ENCODE peak calls at places on chromosomes 16 and 17, in five cellular contexts. H, F, D, M and Y are unnamed samples.

GRCh38 chr16:672371-672770 is 3.1 kb upstream of the RHBDL1 start:
- DNase-seq in H (no peak), F (no peak), D (no peak), M (no peak), Y (no peak)

GRCh38 chr17:56213031-56213430 is 59.8 kb downstream of the ANKFN1 start:
- DNase-seq in H (peak; percentile 10), F (no peak), D (no peak), M (peak; percentile 64), Y (no peak)

GRCh38 chr16:2257726-2258125 is 6.3 kb upstream of the ECI1 start:
- DNase-seq in H (no peak), F (no peak), D (no peak), M (no peak), Y (no peak)

GRCh38 chr16:82874672-82875071 is 247.9 kb downstream of the CDH13 start:
- DNase-seq in H (no peak), F (no peak), D (no peak), M (no peak), Y (no peak)

GRCh38 chr16:83393196-83393981 is 414.4 kb upstream of the HSBP1 start:
- DNase-seq in H (peak; percentile 33), F (no peak), D (no peak), M (peak; percentile 60), Y (no peak)

GRCh38 chr17:45006927-45007461 is 38.9 kb upstream of the C1QL1 start:
- DNase-seq in H (no peak), F (no peak), D (no peak), M (no peak), Y (no peak)

GRCh38 chr17:44211281-44212265 is 7.9 kb downstream of the UBTF start:
- DNase-seq in H (no peak), F (no peak), D (no peak), M (no peak), Y (no peak)

GRCh38 chr16:53515259-53515658 is 12.2 kb upstream of the AKTIP start:
- DNase-seq in H (peak; percentile 24), F (no peak), D (no peak), M (peak; percentile 52), Y (no peak)

GRCh38 chr17:77299256-77300015 is 158.7 kb downstream of the SEC14L1 start:
- DNase-seq in H (no peak), F (no peak), D (no peak), M (no peak), Y (no peak)
- H3K36me3 ChIP-seq in H (peaks cover 5% of the 10 kb centered on the region), F (no peaks in the 10 kb centered on the region), D (no peaks in the 10 kb centered on the region), M (no peaks in the 10 kb centered on the region), Y (peaks cover 93% of the 10 kb centered on the region)

DNA sequence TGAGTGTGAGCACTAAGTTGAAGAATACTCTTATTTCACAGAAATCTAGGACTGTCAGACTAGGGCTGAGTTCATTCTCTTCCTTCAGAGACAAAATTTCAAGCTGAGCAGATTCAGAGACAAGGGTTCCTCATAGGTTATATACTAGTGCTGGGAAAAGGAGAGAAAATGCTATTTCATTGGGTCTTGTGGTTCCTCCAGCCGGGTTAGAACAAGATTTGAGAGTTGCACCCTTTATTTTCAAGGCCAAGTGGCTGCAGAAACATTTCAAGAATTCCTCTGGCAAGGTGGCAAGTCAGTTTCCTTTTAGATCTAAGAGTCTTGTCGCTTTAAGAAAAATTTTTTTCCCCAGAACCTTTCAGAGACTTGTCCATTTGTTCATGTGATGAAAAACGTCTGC is 6.8 kb downstream of the THUMPD1 start:
- DNase-seq in H (no peak), F (no peak), D (no peak), M (no peak), Y (no peak)
- H3K36me3 ChIP-seq in H (peaks cover 21% of the 10 kb centered on the region), F (peaks cover 15% of the 10 kb centered on the region), D (no peaks in the 10 kb centered on the region), M (peaks cover 6% of the 10 kb centered on the region), Y (peaks cover 61% of the 10 kb centered on the region)

GRCh38 chr17:79989106-79989835 is 46.4 kb downstream of the TBC1D16 start:
- DNase-seq in H (no peak), F (peak; percentile 40), D (no peak), M (no peak), Y (no peak)

GRCh38 chr17:79990704-79991103 is 45.0 kb downstream of the TBC1D16 start:
- DNase-seq in H (no peak), F (peak; percentile 20), D (no peak), M (no peak), Y (no peak)

GRCh38 chr17:79988163-79988971 is 47.3 kb downstream of the TBC1D16 start:
- DNase-seq in H (peak; percentile 89), F (peak; percentile 65), D (peak; percentile 73), M (peak; percentile 81), Y (peak; percentile 50)

GRCh38 chr17:79991140-79991923 is 44.3 kb downstream of the TBC1D16 start:
- DNase-seq in H (peak; percentile 74), F (peak; percentile 86), D (peak; percentile 95), M (peak; percentile 68), Y (peak; percentile 86)

GRCh38 chr17:79990051-79990592 is 45.5 kb downstream of the TBC1D16 start:
- DNase-seq in H (no peak), F (peak; percentile 44), D (peak; percentile 56), M (no peak), Y (no peak)
- H3K36me3 ChIP-seq in H (no peaks in the 10 kb centered on the region), F (no peaks in the 10 kb centered on the region), D (no peaks in the 10 kb centered on the region), M (no peaks in the 10 kb centered on the region), Y (no peaks in the 10 kb centered on the region)

DNA sequence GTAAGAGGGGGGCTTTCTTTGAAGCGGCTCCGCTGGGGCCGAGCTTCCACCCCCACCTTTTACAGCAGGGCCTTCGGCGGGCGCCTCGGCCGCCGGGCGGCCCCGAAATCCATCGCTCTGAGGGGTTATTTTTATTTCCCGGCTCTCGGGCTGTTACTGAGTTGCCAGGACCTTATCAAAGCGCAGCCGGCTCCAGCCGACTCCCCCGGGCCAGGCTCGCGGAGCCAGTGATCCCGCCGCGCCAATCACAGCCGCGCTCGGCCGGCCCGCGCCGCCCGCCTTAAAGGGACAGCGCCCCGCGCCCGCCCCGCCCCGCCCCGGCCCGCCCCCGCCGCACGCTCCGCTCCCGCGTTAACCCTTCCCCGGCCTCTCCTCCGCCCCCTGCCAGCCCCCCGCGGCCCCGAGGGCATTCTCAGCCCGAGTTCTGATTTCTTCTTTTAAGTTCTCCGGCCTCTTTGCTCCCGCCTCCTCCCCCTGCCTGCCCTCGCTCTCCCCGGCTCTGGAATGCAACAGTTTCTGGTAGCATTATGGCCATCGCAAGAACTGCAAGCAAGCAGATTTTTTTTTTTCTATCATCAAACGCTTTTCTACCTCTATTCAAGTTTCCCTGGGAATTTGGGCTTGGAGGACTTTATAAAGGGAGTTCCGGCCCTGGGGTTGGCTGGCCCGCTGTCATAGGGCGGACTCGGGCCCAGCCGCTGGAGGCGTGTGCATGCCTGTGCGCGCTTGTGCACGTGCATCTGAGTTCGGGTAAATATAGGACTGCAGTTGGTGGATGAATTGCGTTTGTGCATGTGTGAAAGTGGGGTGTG is at the start of gene AXIN2:
- DNase-seq in H (peak; percentile 85), F (peak; percentile 94), D (peak; percentile 97), M (peak; percentile 91), Y (peak; percentile 85)
- H3K36me3 ChIP-seq in H (peaks cover 10% of the 10 kb centered on the region), F (no peaks in the 10 kb centered on the region), D (no peaks in the 10 kb centered on the region), M (no peaks in the 10 kb centered on the region), Y (no peaks in the 10 kb centered on the region)

DNA sequence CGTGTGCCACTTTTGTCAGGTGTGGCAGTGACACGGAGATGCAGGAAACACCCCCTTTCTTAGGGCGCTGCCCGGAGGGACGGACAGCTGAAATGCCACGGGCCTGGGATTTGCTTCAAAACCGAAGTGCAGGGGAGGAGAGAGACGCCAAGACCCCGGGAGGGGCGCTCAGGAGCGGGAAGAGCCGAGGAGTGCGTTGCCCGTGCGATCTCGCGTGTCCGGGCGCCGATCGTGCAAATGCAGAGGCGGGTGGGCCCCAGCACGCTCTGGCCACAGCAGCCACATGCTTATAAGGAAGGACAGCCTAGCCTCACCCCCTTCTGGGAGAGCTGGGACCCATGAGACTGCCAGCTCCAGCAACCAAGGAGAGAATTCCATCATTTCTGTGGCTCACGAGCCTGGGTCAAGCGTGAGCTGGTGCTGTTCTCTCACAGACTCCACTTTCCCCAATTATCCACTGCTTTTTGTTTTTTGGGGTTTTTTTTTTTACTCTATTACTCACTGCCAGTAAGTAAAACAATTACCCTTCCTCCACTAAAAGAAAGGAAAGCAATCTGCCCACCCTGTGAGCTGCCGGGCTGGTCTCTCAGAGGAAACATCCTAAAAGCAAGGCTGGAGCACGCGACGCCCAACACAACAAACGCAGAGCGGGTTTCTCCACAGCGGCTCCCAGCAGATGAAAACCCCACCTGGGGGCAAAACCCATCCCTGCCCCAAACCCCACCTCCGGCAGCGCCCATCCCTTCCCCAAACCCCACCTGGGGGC is 27.2 kb upstream of the C16orf95 start:
- DNase-seq in H (no peak), F (no peak), D (no peak), M (no peak), Y (no peak)
- H3K36me3 ChIP-seq in H (peaks cover 39% of the 10 kb centered on the region), F (no peaks in the 10 kb centered on the region), D (no peaks in the 10 kb centered on the region), M (peaks cover 28% of the 10 kb centered on the region), Y (peaks cover 46% of the 10 kb centered on the region)

GRCh38 chr16:49858200-49859129 is 2.6 kb upstream of the ZNF423 start:
- DNase-seq in H (no peak), F (peak; percentile 76), D (peak; percentile 81), M (peak; percentile 67), Y (no peak)
- H3K36me3 ChIP-seq in H (no peaks in the 10 kb centered on the region), F (no peaks in the 10 kb centered on the region), D (no peaks in the 10 kb centered on the region), M (no peaks in the 10 kb centered on the region), Y (no peaks in the 10 kb centered on the region)